ENCODE peak calls at places on chromosome 20, in eight cellular contexts. One of them, this sample, is unnamed.

GRCh38 chr20:1940581-1940980 is 45.4 kb downstream of the SIRPA start:
- DNase-seq in PC-3: no peak
- DNase-seq in stimulated activated CD4-positive, alpha-beta T cell treated with anti-CD3 and anti-CD28 coated beads, Interleukin-4, amount 100 ng/mL, for 24 hours: no peak
- DNase-seq in GM23338: no peak
- DNase-seq in H54: no peak
- DNase-seq in NCI-H1436 treated with DMSO at 0.1 percent for 48 hours: no peak
- DNase-seq in psoas muscle: no peak
- DNase-seq in GM12865: no peak
- DNase-seq in this sample: no peak

GRCh38 chr20:19397676-19398075 is 185.2 kb downstream of the SLC24A3 start:
- DNase-seq in PC-3: no peak
- DNase-seq in stimulated activated CD4-positive, alpha-beta T cell treated with anti-CD3 and anti-CD28 coated beads, Interleukin-4, amount 100 ng/mL, for 24 hours: no peak
- DNase-seq in H54: no peak
- DNase-seq in psoas muscle: no peak
- DNase-seq in NCI-H1436 treated with DMSO at 0.1 percent for 48 hours: no peak
- DNase-seq in GM23338: peak; percentile 17
- DNase-seq in GM12865: no peak
- DNase-seq in this sample: no peak

GRCh38 chr20:13299401-13299800 is 78.3 kb downstream of the ISM1 start:
- DNase-seq in NCI-H1436 treated with DMSO at 0.1 percent for 48 hours: no peak
- DNase-seq in psoas muscle: no peak
- DNase-seq in PC-3: no peak
- DNase-seq in GM12865: no peak
- DNase-seq in GM23338: no peak
- DNase-seq in stimulated activated CD4-positive, alpha-beta T cell treated with anti-CD3 and anti-CD28 coated beads, Interleukin-4, amount 100 ng/mL, for 24 hours: no peak
- DNase-seq in H54: no peak
- DNase-seq in this sample: no peak

GRCh38 chr20:45948742-45949541 is 14.5 kb downstream of the PCIF1 start:
- DNase-seq in NCI-H1436 treated with DMSO at 0.1 percent for 48 hours: no peak
- DNase-seq in GM12865: no peak
- DNase-seq in PC-3: no peak
- DNase-seq in psoas muscle: no peak
- DNase-seq in GM23338: no peak
- DNase-seq in H54: no peak
- DNase-seq in stimulated activated CD4-positive, alpha-beta T cell treated with anti-CD3 and anti-CD28 coated beads, Interleukin-4, amount 100 ng/mL, for 24 hours: no peak
- DNase-seq in this sample: peak; percentile 81

GRCh38 chr20:19807901-19808300 is 49.8 kb downstream of the RIN2 start:
- DNase-seq in GM12865: no peak
- DNase-seq in H54: no peak
- DNase-seq in PC-3: no peak
- DNase-seq in psoas muscle: no peak
- DNase-seq in stimulated activated CD4-positive, alpha-beta T cell treated with anti-CD3 and anti-CD28 coated beads, Interleukin-4, amount 100 ng/mL, for 24 hours: no peak
- DNase-seq in GM23338: no peak
- DNase-seq in NCI-H1436 treated with DMSO at 0.1 percent for 48 hours: no peak
- DNase-seq in this sample: no peak

GRCh38 chr20:50191065-50191565 is 485 bp downstream of the CEBPB start:
- DNase-seq in GM23338: peak; percentile 28
- DNase-seq in H54: no peak
- DNase-seq in psoas muscle: peak; percentile 81
- DNase-seq in GM12865: peak; percentile 79
- DNase-seq in PC-3: peak; percentile 59
- DNase-seq in stimulated activated CD4-positive, alpha-beta T cell treated with anti-CD3 and anti-CD28 coated beads, Interleukin-4, amount 100 ng/mL, for 24 hours: peak; percentile 57
- DNase-seq in NCI-H1436 treated with DMSO at 0.1 percent for 48 hours: no peak
- DNase-seq in this sample: peak; percentile 86

GRCh38 chr20:37866051-37866450 is 36.9 kb upstream of the VSTM2L start:
- DNase-seq in PC-3: no peak
- DNase-seq in psoas muscle: no peak
- DNase-seq in NCI-H1436 treated with DMSO at 0.1 percent for 48 hours: no peak
- DNase-seq in GM23338: no peak
- DNase-seq in GM12865: no peak
- DNase-seq in stimulated activated CD4-positive, alpha-beta T cell treated with anti-CD3 and anti-CD28 coated beads, Interleukin-4, amount 100 ng/mL, for 24 hours: no peak
- DNase-seq in H54: no peak
- DNase-seq in this sample: no peak

GRCh38 chr20:51831891-51832675 is 29.8 kb upstream of the SALL4 start:
- DNase-seq in PC-3: no peak
- DNase-seq in H54: no peak
- DNase-seq in GM12865: no peak
- DNase-seq in GM23338: no peak
- DNase-seq in psoas muscle: no peak
- DNase-seq in stimulated activated CD4-positive, alpha-beta T cell treated with anti-CD3 and anti-CD28 coated beads, Interleukin-4, amount 100 ng/mL, for 24 hours: no peak
- DNase-seq in NCI-H1436 treated with DMSO at 0.1 percent for 48 hours: no peak
- DNase-seq in this sample: no peak

GRCh38 chr20:50130995-50131394 is 18.0 kb upstream of the UBE2V1 start:
- DNase-seq in GM23338: no peak
- DNase-seq in NCI-H1436 treated with DMSO at 0.1 percent for 48 hours: no peak
- DNase-seq in stimulated activated CD4-positive, alpha-beta T cell treated with anti-CD3 and anti-CD28 coated beads, Interleukin-4, amount 100 ng/mL, for 24 hours: no peak
- DNase-seq in PC-3: no peak
- DNase-seq in psoas muscle: peak; percentile 68
- DNase-seq in H54: no peak
- DNase-seq in GM12865: no peak
- DNase-seq in this sample: no peak

GRCh38 chr20:32792316-32792715 is 27.4 kb upstream of the MAPRE1 start:
- DNase-seq in psoas muscle: peak; percentile 42
- DNase-seq in PC-3: no peak
- DNase-seq in GM23338: peak; percentile 56
- DNase-seq in H54: no peak
- DNase-seq in stimulated activated CD4-positive, alpha-beta T cell treated with anti-CD3 and anti-CD28 coated beads, Interleukin-4, amount 100 ng/mL, for 24 hours: peak; percentile 21
- DNase-seq in NCI-H1436 treated with DMSO at 0.1 percent for 48 hours: no peak
- DNase-seq in GM12865: peak; percentile 72
- DNase-seq in this sample: no peak

GRCh38 chr20:37911838-37912273 is 8.9 kb downstream of the VSTM2L start:
- DNase-seq in PC-3: peak; percentile 25
- DNase-seq in psoas muscle: peak; percentile 70
- DNase-seq in H54: no peak
- DNase-seq in GM12865: peak; percentile 47
- DNase-seq in stimulated activated CD4-positive, alpha-beta T cell treated with anti-CD3 and anti-CD28 coated beads, Interleukin-4, amount 100 ng/mL, for 24 hours: no peak
- DNase-seq in GM23338: peak; percentile 85
- DNase-seq in NCI-H1436 treated with DMSO at 0.1 percent for 48 hours: peak; percentile 48
- DNase-seq in this sample: peak; percentile 83

GRCh38 chr20:32304121-32304520 is 26.7 kb downstream of the KIF3B start:
- DNase-seq in stimulated activated CD4-positive, alpha-beta T cell treated with anti-CD3 and anti-CD28 coated beads, Interleukin-4, amount 100 ng/mL, for 24 hours: no peak
- DNase-seq in GM12865: no peak
- DNase-seq in H54: no peak
- DNase-seq in GM23338: no peak
- DNase-seq in psoas muscle: no peak
- DNase-seq in NCI-H1436 treated with DMSO at 0.1 percent for 48 hours: no peak
- DNase-seq in PC-3: no peak
- DNase-seq in this sample: no peak

GRCh38 chr20:43870484-43870883 is 44.2 kb upstream of the TOX2 start:
- DNase-seq in NCI-H1436 treated with DMSO at 0.1 percent for 48 hours: no peak
- DNase-seq in psoas muscle: no peak
- DNase-seq in GM23338: no peak
- DNase-seq in stimulated activated CD4-positive, alpha-beta T cell treated with anti-CD3 and anti-CD28 coated beads, Interleukin-4, amount 100 ng/mL, for 24 hours: no peak
- DNase-seq in H54: no peak
- DNase-seq in GM12865: no peak
- DNase-seq in PC-3: peak; percentile 36
- DNase-seq in this sample: no peak

GRCh38 chr20:44448753-44449546 is 26.7 kb upstream of the TTPAL start:
- DNase-seq in H54: no peak
- DNase-seq in stimulated activated CD4-positive, alpha-beta T cell treated with anti-CD3 and anti-CD28 coated beads, Interleukin-4, amount 100 ng/mL, for 24 hours: no peak
- DNase-seq in PC-3: peak; percentile 28
- DNase-seq in psoas muscle: no peak
- DNase-seq in GM12865: peak; percentile 78
- DNase-seq in NCI-H1436 treated with DMSO at 0.1 percent for 48 hours: no peak
- DNase-seq in GM23338: peak; percentile 90
- DNase-seq in this sample: no peak

GRCh38 chr20:40251284-40251932 is 437.6 kb downstream of the MAFB start:
- DNase-seq in GM12865: peak; percentile 47
- DNase-seq in NCI-H1436 treated with DMSO at 0.1 percent for 48 hours: no peak
- DNase-seq in H54: peak; percentile 27
- DNase-seq in PC-3: peak; percentile 27
- DNase-seq in GM23338: peak; percentile 90
- DNase-seq in stimulated activated CD4-positive, alpha-beta T cell treated with anti-CD3 and anti-CD28 coated beads, Interleukin-4, amount 100 ng/mL, for 24 hours: no peak
- DNase-seq in psoas muscle: no peak
- DNase-seq in this sample: peak; percentile 58

GRCh38 chr20:55253765-55254164 is 751.6 kb downstream of the CBLN4 start:
- DNase-seq in psoas muscle: no peak
- DNase-seq in stimulated activated CD4-positive, alpha-beta T cell treated with anti-CD3 and anti-CD28 coated beads, Interleukin-4, amount 100 ng/mL, for 24 hours: no peak
- DNase-seq in GM23338: no peak
- DNase-seq in PC-3: no peak
- DNase-seq in H54: no peak
- DNase-seq in GM12865: no peak
- DNase-seq in NCI-H1436 treated with DMSO at 0.1 percent for 48 hours: no peak
- DNase-seq in this sample: peak; percentile 74